ENCODE peak calls at places on chromosomes 7 and 10, in ten cellular contexts. V is CD8-positive, alpha-beta memory T cell; B is colonic mucosa; O is neural progenitor cell; U is coronary artery; J is AG04450; I is prostate gland; P is hepatocyte; R is caudate nucleus; H is small intestine. G is an unnamed sample.

GRCh38 chr10:104521901-104522827 is 118.9 kb upstream of the SORCS3 start:
- DNase-seq in V (no peak), B (no peak), P (no peak), U (no peak), H (no peak), O (no peak), J (no peak), I (no peak), R (no peak), G (no peak)

GRCh38 chr7:51229106-51229537 is 87.5 kb downstream of the COBL start:
- DNase-seq in V (no peak), P (no peak), U (peak), H (no peak), R (no peak), O (peak), I (no peak), B (no peak), J (no peak), G (no peak)

GRCh38 chr10:93849605-93850004 is 44.2 kb upstream of the SLC35G1 start:
- DNase-seq in P (no peak), U (no peak), H (no peak), O (peak), J (no peak), I (no peak), R (no peak), B (no peak), V (no peak), G (no peak)

GRCh38 chr7:25772802-25773201 is 379.2 kb upstream of the NFE2L3 start:
- DNase-seq in P (no peak), O (no peak), B (no peak), U (no peak), I (no peak), V (no peak), R (no peak), H (no peak), J (no peak), G (no peak)

GRCh38 chr7:135335628-135336139 is 102.0 kb downstream of the STRA8 start:
- DNase-seq in B (peak), O (peak), V (no peak), J (peak), U (peak), H (peak), P (peak), I (peak), R (no peak), G (peak)

GRCh38 chr10:59244871-59245270 is 68.4 kb downstream of the PHYHIPL start:
- DNase-seq in P (no peak), I (no peak), U (no peak), H (no peak), O (no peak), B (no peak), V (no peak), J (no peak), R (no peak), G (no peak)

GRCh38 chr10:88986549-88987242 is 3.9 kb upstream of the FAS start:
- DNase-seq in B (no peak), O (peak), U (no peak), V (no peak), H (peak), P (peak), R (no peak), J (no peak), I (peak), G (peak)

GRCh38 chr7:155961241-155962190 is 149.3 kb upstream of the SHH start:
- DNase-seq in P (no peak), V (no peak), H (peak), R (no peak), O (peak), U (peak), B (no peak), J (no peak), I (no peak), G (no peak)

GRCh38 chr10:62990126-62990525 is 143.0 kb upstream of the NRBF2 start:
- DNase-seq in U (no peak), H (no peak), P (no peak), O (no peak), B (no peak), J (no peak), I (no peak), R (no peak), V (no peak), G (no peak)

GRCh38 chr7:26858735-26859134 is 5.7 kb downstream of the SKAP2 start:
- DNase-seq in R (no peak), B (peak), O (no peak), H (no peak), P (no peak), I (no peak), J (no peak), V (no peak), U (no peak), G (no peak)

GRCh38 chr10:130418731-130419130 is 282.5 kb downstream of the GLRX3 start:
- DNase-seq in U (peak), R (no peak), I (no peak), O (no peak), B (no peak), J (no peak), V (no peak), H (no peak), P (no peak), G (no peak)

GRCh38 chr10:129888784-129889616 is 75.1 kb downstream of the EBF3 start:
- DNase-seq in U (no peak), V (no peak), R (no peak), H (peak), O (peak), I (no peak), B (peak), J (no peak), P (peak), G (peak)

GRCh38 chr7:7895004-7895650 is 73.5 kb upstream of the GLCCI1 start:
- DNase-seq in P (no peak), J (no peak), R (no peak), U (no peak), I (no peak), B (no peak), O (peak), V (no peak), H (no peak), G (no peak)

GRCh38 chr10:46272863-46273415 is 13.9 kb upstream of the ANTXRL start:
- DNase-seq in B (no peak), R (no peak), I (no peak), J (no peak), O (no peak), U (peak), V (no peak), P (no peak), H (no peak), G (no peak)

GRCh38 chr7:50308301-50309129 is 4.0 kb downstream of the IKZF1 start:
- DNase-seq in P (no peak), U (no peak), V (no peak), H (no peak), J (no peak), R (no peak), B (no peak), O (peak), I (no peak), G (no peak)

GRCh38 chr7:100684534-100685042 is 9.5 kb downstream of the GIGYF1 start:
- DNase-seq in H (no peak), V (no peak), J (no peak), P (peak), I (no peak), R (no peak), O (no peak), B (no peak), U (no peak), G (no peak)

GRCh38 chr7:5343893-5344292 is 61.1 kb downstream of the SLC29A4 start:
- DNase-seq in R (no peak), H (no peak), I (no peak), U (no peak), B (no peak), O (no peak), V (no peak), J (no peak), P (no peak), G (no peak)

GRCh38 chr10:37754538-37755323 is 102.7 kb downstream of the ZNF248 start:
- DNase-seq in I (no peak), U (no peak), V (no peak), O (peak), H (peak), J (no peak), R (no peak), B (peak), P (no peak), G (peak)

GRCh38 chr10:33258951-33259350 is 75.5 kb downstream of the NRP1 start:
- DNase-seq in O (peak), B (no peak), P (peak), R (no peak), I (no peak), V (no peak), J (no peak), U (no peak), H (no peak), G (no peak)

GRCh38 chr10:79382491-79382941 is 35.2 kb downstream of the PPIF start:
- DNase-seq in V (no peak), O (no peak), U (peak), H (no peak), P (no peak), R (no peak), B (peak), J (no peak), I (peak), G (peak)

GRCh38 chr10:86962981-86963310 is 4.5 kb downstream of the SNCG start:
- DNase-seq in H (no peak), B (no peak), P (no peak), I (no peak), U (no peak), J (no peak), V (no peak), O (no peak), R (no peak), G (no peak)

GRCh38 chr10:1666147-1666546 is 71.2 kb downstream of the ADARB2 start:
- DNase-seq in U (no peak), H (no peak), B (no peak), V (no peak), P (no peak), R (no peak), O (no peak), J (no peak), I (no peak), G (no peak)

GRCh38 chr7:2510909-2511768 is 8.4 kb upstream of the LFNG start:
- DNase-seq in I (peak), J (no peak), H (no peak), P (no peak), R (no peak), O (peak), B (peak), U (no peak), V (no peak), G (peak)

GRCh38 chr7:54253036-54253373 is 289.2 kb upstream of the VSTM2A start:
- DNase-seq in O (no peak), V (no peak), R (no peak), U (no peak), H (no peak), I (no peak), P (no peak), J (no peak), B (no peak), G (no peak)

GRCh38 chr7:43619213-43620012 is 36.5 kb downstream of the STK17A start:
- DNase-seq in H (no peak), I (no peak), O (no peak), P (no peak), V (no peak), U (no peak), R (no peak), B (no peak), J (no peak), G (no peak)

GRCh38 chr10:42979181-42979580 is 97.7 kb upstream of the RET start:
- DNase-seq in V (no peak), B (no peak), I (no peak), J (no peak), R (no peak), O (no peak), P (no peak), U (no peak), H (no peak), G (no peak)

GRCh38 chr7:27842094-27842493 is 102.1 kb downstream of the TAX1BP1 start:
- DNase-seq in H (no peak), R (no peak), V (no peak), B (no peak), O (peak), U (no peak), P (no peak), J (no peak), I (no peak), G (peak)

GRCh38 chr10:80555415-80555814 is 17.7 kb downstream of the SH2D4B start:
- DNase-seq in I (no peak), J (no peak), B (no peak), V (no peak), P (no peak), R (no peak), O (no peak), U (no peak), H (no peak), G (no peak)

GRCh38 chr7:80781146-80781545 is 137.7 kb downstream of the SEMA3C start:
- DNase-seq in O (no peak), R (no peak), V (no peak), J (no peak), H (no peak), P (no peak), U (no peak), I (no peak), B (no peak), G (no peak)

GRCh38 chr10:6667679-6668270 is 87.7 kb upstream of the PRKCQ start:
- DNase-seq in B (peak), V (no peak), P (peak), H (peak), O (peak), U (no peak), J (no peak), R (no peak), I (no peak), G (no peak)

GRCh38 chr7:74223711-74224510 is 14.1 kb downstream of the LAT2 start:
- DNase-seq in R (no peak), B (peak), P (no peak), U (no peak), J (no peak), V (no peak), I (no peak), H (peak), O (no peak), G (no peak)

GRCh38 chr10:78688945-78689935 is 379.5 kb upstream of the ZMIZ1 start:
- DNase-seq in V (no peak), P (peak), U (peak), R (no peak), J (no peak), B (no peak), H (no peak), O (peak), I (no peak), G (no peak)

GRCh38 chr10:84493951-84494848 is 165.8 kb downstream of the CCSER2 start:
- DNase-seq in B (no peak), I (no peak), V (no peak), J (no peak), P (peak), O (no peak), H (no peak), R (no peak), U (no peak), G (no peak)

GRCh38 chr10:48625013-48625412 is 20.1 kb upstream of the ARHGAP22 start:
- DNase-seq in P (no peak), B (no peak), V (no peak), H (no peak), U (no peak), I (no peak), R (no peak), J (no peak), O (no peak), G (no peak)

DNA sequence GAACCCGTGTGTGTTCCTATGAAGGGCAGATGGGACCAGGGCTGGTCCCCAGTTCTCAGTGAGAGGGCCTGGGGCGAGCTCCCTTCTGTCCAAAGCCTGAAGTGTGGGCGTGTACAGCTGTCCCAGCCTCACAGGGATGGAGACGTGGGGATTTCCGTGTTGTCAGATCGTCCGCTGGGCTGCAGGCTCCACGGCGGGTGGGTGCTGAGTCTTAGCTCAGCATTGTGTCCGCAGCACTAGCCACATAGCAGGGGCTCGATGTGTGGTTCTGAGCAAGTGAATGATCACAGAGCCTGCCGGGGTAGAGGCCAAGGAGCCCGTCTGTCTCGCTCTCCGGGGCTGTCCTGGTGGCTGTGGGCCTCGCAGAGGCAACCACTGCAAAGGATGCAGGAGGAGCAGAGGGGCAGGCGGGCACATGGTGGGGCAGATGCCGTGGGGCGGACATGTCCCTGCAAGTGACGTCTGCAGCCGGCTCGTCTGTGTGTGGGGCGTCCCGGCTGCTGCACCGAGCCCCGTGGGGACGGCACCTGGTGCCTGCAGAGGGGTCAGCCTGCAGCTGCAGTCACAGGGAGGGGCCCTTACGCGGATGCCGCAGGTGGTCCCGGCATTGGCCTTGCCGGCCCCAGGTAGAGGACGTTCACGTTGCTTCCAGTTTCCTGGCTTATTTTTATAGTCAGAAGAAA is 30.9 kb downstream of the FAM20C start:
- DNase-seq in U (no peak), O (no peak), R (no peak), J (no peak), P (no peak), V (no peak), B (no peak), H (no peak), I (no peak), G (no peak)
- H3K27ac ChIP-seq in U (no peak), O (no peak), R (no peak), J (no peak), P (no peak), V (no peak), B (no peak), H (no peak), I (no peak), G (no peak)

DNA sequence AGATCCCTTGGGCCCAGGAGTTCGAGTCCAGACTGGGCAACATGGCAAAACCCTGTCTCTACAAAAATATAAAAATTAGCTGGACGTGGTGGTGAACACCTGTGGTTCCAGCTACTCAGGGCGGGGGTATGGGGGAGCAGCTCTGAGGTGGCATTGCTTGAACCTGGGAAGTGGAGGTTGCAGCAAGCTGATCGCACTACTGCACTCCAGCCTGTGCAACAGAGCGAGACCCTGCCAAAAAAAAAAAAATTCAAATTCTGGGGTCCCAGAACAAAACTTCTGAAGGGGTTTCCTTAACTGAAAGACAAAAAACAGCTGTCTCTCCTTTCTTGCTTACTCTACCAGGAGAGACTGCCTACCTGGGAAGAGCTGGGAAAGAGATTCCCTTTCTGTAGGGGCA is 27.0 kb downstream of the DNMBP start:
- DNase-seq in O (no peak), U (no peak), H (no peak), P (no peak), J (no peak), V (no peak), B (no peak), R (no peak), I (no peak), G (no peak)
- H3K27ac ChIP-seq in O (no peak), U (no peak), H (no peak), P (peak), J (peak), V (no peak), B (peak), R (no peak), I (peak), G (no peak)

GRCh38 chr7:128387663-128388485 is 21.9 kb downstream of the IMPDH1 start:
- DNase-seq in U (peak), I (peak), R (no peak), V (peak), P (peak), O (peak), H (peak), J (peak), B (peak), G (peak)
- H3K27ac ChIP-seq in U (no peak), I (no peak), R (no peak), V (no peak), P (no peak), O (no peak), H (no peak), J (no peak), B (no peak), G (no peak)

GRCh38 chr10:69333205-69333604 is 54.9 kb downstream of the HK1 start:
- DNase-seq in U (peak), P (peak), R (no peak), H (no peak), O (peak), J (no peak), V (no peak), I (peak), B (no peak), G (no peak)
- H3K27ac ChIP-seq in U (peak), P (peak), R (peak), H (no peak), O (peak), J (no peak), V (no peak), I (peak), B (peak), G (no peak)